ENCODE peak calls at places on chromosomes 7 and 10, in five cellular contexts. Y, P, Z, J and L are unnamed samples.

GRCh38 chr10:32033171-32033570 is 23.1 kb downstream of the KIF5B start:
- DNase-seq in Y (no peak), P (no peak), Z (no peak), J (no peak), L (no peak)

GRCh38 chr10:70974351-70974901 is 86.1 kb upstream of the PCBD1 start:
- DNase-seq in Y (no peak), P (no peak), Z (no peak), J (no peak), L (no peak)

GRCh38 chr7:137480824-137481365 is 137.4 kb upstream of the PTN start:
- DNase-seq in Y (no peak), P (no peak), Z (no peak), J (no peak), L (no peak)

GRCh38 chr10:78211476-78212110 is 177.9 kb downstream of the RPS24 start:
- DNase-seq in Y (no peak), P (no peak), Z (peak; percentile 73), J (peak; percentile 34), L (peak; percentile 54)

GRCh38 chr7:156892821-156893706 is at the start of gene LMBR1:
- DNase-seq in Y (peak; percentile 86), P (peak; percentile 91), Z (peak; percentile 98), J (peak; percentile 95), L (peak; percentile 97)

GRCh38 chr10:12681250-12681649 is 320.3 kb downstream of the CCDC3 start:
- DNase-seq in Y (no peak), P (no peak), Z (no peak), J (no peak), L (no peak)

GRCh38 chr7:31418928-31419327 is 78.4 kb upstream of the NEUROD6 start:
- DNase-seq in Y (no peak), P (no peak), Z (no peak), J (no peak), L (no peak)

GRCh38 chr7:65239324-65239706 is 134.3 kb upstream of the ZNF92 start:
- DNase-seq in Y (no peak), P (no peak), Z (no peak), J (no peak), L (no peak)

GRCh38 chr10:91576096-91576545 is 56.8 kb downstream of the PPP1R3C start:
- DNase-seq in Y (no peak), P (no peak), Z (no peak), J (no peak), L (no peak)

GRCh38 chr7:109641445-109641844 is 1071.8 kb downstream of the DNAJB9 start:
- DNase-seq in Y (no peak), P (no peak), Z (no peak), J (no peak), L (no peak)

GRCh38 chr10:20596065-20596760 is 300.9 kb downstream of the NEBL start:
- DNase-seq in Y (no peak), P (no peak), Z (peak; percentile 29), J (no peak), L (no peak)

GRCh38 chr10:16870331-16870730 is 53.1 kb upstream of the RSU1 start:
- DNase-seq in Y (no peak), P (no peak), Z (no peak), J (no peak), L (no peak)